ENCODE peak calls at places on chromosomes 7 and 10, in eight cellular contexts. H is fibroblast of mammary gland; T is Caco-2; A is effector memory CD4-positive, alpha-beta T cell; O is heart right ventricle; N is A673; U is HCT116; R is CD8-positive, alpha-beta T cell. F is an unnamed sample.

GRCh38 chr10:132551093-132551807 is 13.7 kb downstream of the INPP5A start:
- DNase-seq in R (no peak), N (no peak), U (no peak), O (peak), H (no peak), A (no peak), T (no peak), F (peak)

GRCh38 chr10:78405231-78405630 is 371.6 kb downstream of the RPS24 start:
- DNase-seq in T (no peak), H (peak), N (no peak), A (no peak), O (no peak), U (no peak), R (no peak), F (no peak)

GRCh38 chr7:38796636-38797501 is 112.1 kb downstream of the VPS41 start:
- DNase-seq in U (peak), N (peak), T (no peak), R (peak), A (peak), O (peak), H (peak), F (peak)

GRCh38 chr10:72173635-72174296 is 42.0 kb upstream of the ANAPC16 start:
- DNase-seq in O (no peak), R (no peak), A (no peak), N (peak), U (peak), T (no peak), H (peak), F (no peak)

GRCh38 chr7:37918526-37918925 is 1.9 kb upstream of the SFRP4 start:
- DNase-seq in T (no peak), H (no peak), N (no peak), U (no peak), R (no peak), O (no peak), A (no peak), F (no peak)

GRCh38 chr7:124429923-124430322 is 335.7 kb downstream of the GPR37 start:
- DNase-seq in R (no peak), H (no peak), T (no peak), U (no peak), O (no peak), A (no peak), N (no peak), F (no peak)

GRCh38 chr10:14397069-14397468 is 66.3 kb upstream of the FRMD4A start:
- DNase-seq in O (peak), N (peak), U (no peak), A (no peak), T (no peak), H (peak), R (no peak), F (no peak)

GRCh38 chr7:95322874-95323273 is 1.5 kb downstream of the PON1 start:
- DNase-seq in R (no peak), T (no peak), O (no peak), H (peak), N (no peak), A (no peak), U (no peak), F (no peak)

GRCh38 chr10:81218307-81218706 is 656.7 kb upstream of the NRG3 start:
- DNase-seq in O (no peak), N (no peak), U (no peak), T (no peak), A (no peak), H (no peak), R (no peak), F (no peak)

GRCh38 chr10:96641896-96642295 is 55.1 kb upstream of the TM9SF3 start:
- DNase-seq in R (no peak), A (no peak), U (no peak), T (no peak), N (no peak), O (no peak), H (no peak), F (no peak)

GRCh38 chr7:45710271-45711160 is 136.3 kb downstream of the ADCY1 start:
- DNase-seq in N (no peak), R (no peak), U (no peak), H (no peak), T (peak), A (no peak), O (no peak), F (no peak)

GRCh38 chr10:77320852-77321496 is 316.6 kb downstream of the KCNMA1 start:
- DNase-seq in R (no peak), A (no peak), H (peak), T (no peak), U (no peak), N (no peak), O (no peak), F (no peak)

GRCh38 chr7:120402801-120403200 is 129.8 kb downstream of the KCND2 start:
- DNase-seq in A (no peak), U (no peak), N (no peak), H (peak), O (no peak), R (no peak), T (no peak), F (no peak)

GRCh38 chr10:28201666-28202400 is 101.0 kb downstream of the MPP7 start:
- DNase-seq in R (no peak), A (no peak), U (no peak), O (no peak), H (no peak), N (no peak), T (no peak), F (no peak)
- H3K4me3 ChIP-seq in R (no peak), A (no peak), U (no peak), O (no peak), H (no peak), N (no peak), T (no peak), F (no peak)

GRCh38 chr7:105353752-105354328 is 34.9 kb downstream of the SRPK2 start:
- DNase-seq in T (no peak), A (no peak), O (peak), R (no peak), N (peak), H (peak), U (no peak), F (no peak)

GRCh38 chr7:105352922-105353668 is 35.6 kb downstream of the SRPK2 start:
- DNase-seq in H (peak), R (no peak), A (no peak), U (no peak), T (no peak), O (no peak), N (no peak), F (no peak)

GRCh38 chr7:105350906-105351305 is 37.8 kb downstream of the SRPK2 start:
- DNase-seq in O (no peak), A (no peak), T (no peak), R (no peak), U (no peak), N (no peak), H (no peak), F (no peak)

GRCh38 chr7:105354383-105354782 is 34.3 kb downstream of the SRPK2 start:
- DNase-seq in N (no peak), U (no peak), H (peak), A (no peak), O (no peak), T (no peak), R (no peak), F (no peak)

GRCh38 chr7:105352018-105352612 is 36.6 kb downstream of the SRPK2 start:
- DNase-seq in N (peak), H (peak), U (no peak), A (peak), R (peak), T (no peak), O (peak), F (peak)
- H3K4me3 ChIP-seq in N (no peak), H (peak), U (no peak), A (no peak), R (no peak), T (no peak), O (no peak), F (peak)

GRCh38 chr7:156640949-156641485 is 443 bp downstream of the RNF32 start:
- DNase-seq in U (peak), H (peak), O (peak), A (peak), N (no peak), R (peak), T (no peak), F (peak)
- H3K4me3 ChIP-seq in U (peak), H (peak), O (peak), A (peak), N (peak), R (peak), T (peak), F (peak)

DNA sequence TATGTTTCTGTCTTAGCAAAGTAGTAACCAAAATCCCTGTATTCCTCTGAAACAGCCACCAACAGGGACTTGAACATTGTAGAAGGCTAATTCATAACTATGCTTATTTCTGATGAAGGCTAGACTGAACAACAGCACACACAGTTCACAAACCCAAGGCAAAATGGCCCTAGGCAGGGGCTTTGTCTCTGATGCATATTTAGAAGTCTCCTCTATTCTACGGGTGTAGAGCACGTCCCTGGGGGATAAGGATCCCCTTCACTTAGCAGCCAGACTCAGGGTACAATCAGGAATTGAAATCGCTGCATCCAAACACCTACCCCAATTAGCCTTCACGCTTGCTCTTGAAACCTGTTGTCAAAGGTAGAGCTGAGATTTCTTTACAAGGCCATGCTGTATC is 45.5 kb downstream of the FGFR2 start:
- DNase-seq in N (no peak), O (no peak), U (no peak), R (no peak), T (no peak), H (no peak), A (no peak), F (no peak)
- H3K4me3 ChIP-seq in N (no peak), O (no peak), U (no peak), R (no peak), T (no peak), H (no peak), A (no peak), F (no peak)

GRCh38 chr7:2641406-2642393 is 9.9 kb downstream of the TTYH3 start:
- DNase-seq in N (peak), R (no peak), A (no peak), U (no peak), O (peak), T (no peak), H (peak), F (no peak)
- H3K4me3 ChIP-seq in N (no peak), R (no peak), A (no peak), U (no peak), O (peak), T (no peak), H (no peak), F (no peak)